ENCODE peak calls at places on chromosomes 16 and 17, in four cellular contexts. E is IMR-90, Q is H1, Z is H9. D is an unnamed sample.

GRCh38 chr16:19837984-19838707 is 46.5 kb downstream of the GPRC5B start:
- DNase-seq in E (no peak), Q (no peak), Z (peak), D (no peak)

GRCh38 chr17:1491406-1492248 is 859 bp downstream of the MYO1C start:
- DNase-seq in E (no peak), Q (no peak), Z (no peak), D (no peak)

GRCh38 chr16:86222541-86222940 is 287.8 kb upstream of the FOXF1 start:
- DNase-seq in E (peak), Q (no peak), Z (no peak), D (peak)

GRCh38 chr17:82946081-82946480 is 106.3 kb upstream of the ZNF750 start:
- DNase-seq in E (no peak), Q (no peak), Z (no peak), D (no peak)

GRCh38 chr17:32933881-32934280 is 5.9 kb downstream of the TMEM98 start:
- DNase-seq in E (peak), Q (no peak), Z (no peak), D (no peak)

GRCh38 chr16:3611145-3611977 is at the start of gene SLX4:
- DNase-seq in E (peak), Q (peak), Z (peak), D (peak)

GRCh38 chr16:69057400-69058378 is 47.8 kb upstream of the HAS3 start:
- DNase-seq in E (peak), Q (no peak), Z (no peak), D (no peak)

GRCh38 chr17:77740481-77740880 is 218.0 kb upstream of the TNRC6C start:
- DNase-seq in E (no peak), Q (no peak), Z (no peak), D (no peak)

GRCh38 chr16:13298676-13299075 is 397.3 kb downstream of the SHISA9 start:
- DNase-seq in E (no peak), Q (no peak), Z (no peak), D (peak)

GRCh38 chr16:914453-914852 is 56.3 kb downstream of the LMF1 start:
- DNase-seq in E (peak), Q (no peak), Z (no peak), D (peak)

GRCh38 chr17:42518755-42519545 is 17.1 kb upstream of the NAGLU start:
- DNase-seq in E (no peak), Q (no peak), Z (peak), D (no peak)

GRCh38 chr16:63568184-63568583 is 1531.9 kb upstream of the CDH8 start:
- DNase-seq in E (no peak), Q (no peak), Z (no peak), D (peak)

GRCh38 chr17:34714475-34715410 is 135.4 kb downstream of the TMEM132E start:
- DNase-seq in E (no peak), Q (no peak), Z (peak), D (no peak)

GRCh38 chr16:9251026-9251425 is 159.6 kb downstream of the HAPSTR1 start:
- DNase-seq in E (no peak), Q (no peak), Z (no peak), D (peak)

GRCh38 chr16:1079341-1079740 is 6.8 kb downstream of the SSTR5 start:
- DNase-seq in E (no peak), Q (no peak), Z (no peak), D (no peak)

GRCh38 chr17:34758316-34758715 is 178.9 kb downstream of the TMEM132E start:
- DNase-seq in E (no peak), Q (no peak), Z (peak), D (no peak)

GRCh38 chr16:57061084-57061905 is 31.1 kb upstream of the CPNE2 start:
- DNase-seq in E (peak), Q (no peak), Z (no peak), D (no peak)

GRCh38 chr17:39777534-39778365 is 40.0 kb downstream of the GRB7 start:
- DNase-seq in E (no peak), Q (no peak), Z (no peak), D (no peak)

GRCh38 chr17:10036511-10037061 is 131.5 kb upstream of the RCVRN start:
- DNase-seq in E (no peak), Q (no peak), Z (no peak), D (no peak)
- H3K27ac ChIP-seq in E (no peak), Q (no peak), Z (no peak), D (no peak)

GRCh38 chr17:65172511-65173136 is 35.5 kb downstream of the RGS9 start:
- DNase-seq in E (no peak), Q (no peak), Z (no peak), D (no peak)
- H3K56ac ChIP-seq in E (no peak), Q (no peak), Z (no peak), D (no peak)

GRCh38 chr17:36131436-36131835 is 27.8 kb downstream of the CCL4 start:
- DNase-seq in E (no peak), Q (no peak), Z (no peak), D (no peak)
- H3K4me2 ChIP-seq in E (no peak), Q (no peak), Z (no peak), D (no peak)

GRCh38 chr17:38345743-38346142 is 2.0 kb upstream of the GPR179 start:
- DNase-seq in E (no peak), Q (no peak), Z (no peak), D (no peak)

GRCh38 chr17:38342886-38343607 is 709 bp downstream of the GPR179 start:
- DNase-seq in E (no peak), Q (no peak), Z (peak), D (no peak)

GRCh38 chr17:38341035-38341721 is 2.6 kb downstream of the GPR179 start:
- DNase-seq in E (no peak), Q (peak), Z (peak), D (peak)

GRCh38 chr17:38344127-38344745 is 480 bp upstream of the GPR179 start:
- DNase-seq in E (no peak), Q (no peak), Z (peak), D (no peak)

DNA sequence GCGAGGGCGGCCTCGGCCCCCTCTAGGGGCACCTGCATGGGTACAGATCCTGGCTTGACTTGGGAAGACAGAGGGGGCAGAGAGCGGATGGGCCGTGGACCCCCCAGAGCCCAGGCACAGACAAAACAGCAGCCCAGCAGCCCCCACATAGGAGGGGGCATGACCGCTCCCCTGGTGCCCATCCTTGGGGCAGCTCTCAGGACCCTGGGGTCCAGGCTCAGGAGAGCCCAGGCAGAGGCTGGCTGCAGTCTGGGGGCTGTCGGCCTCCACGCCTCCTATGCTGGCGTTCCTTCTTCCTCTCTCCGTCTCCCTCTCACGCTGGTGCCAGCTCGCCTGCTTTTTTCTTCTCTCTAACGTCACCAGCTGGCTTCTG is at the start of gene GPR179:
- DNase-seq in E (no peak), Q (no peak), Z (no peak), D (no peak)
- H3K27ac ChIP-seq in E (no peak), Q (no peak), Z (no peak), D (no peak)